ENCODE peak calls at places on chromosomes 12 and 14, in nine cellular contexts. B is kidney epithelial cell, T is IMR-90, Q is bronchial epithelial cell, A is mesothelial cell of epicardium, R is gastrocnemius medialis, D is left lung, G is body of pancreas, V is neural crest cell. J is an unnamed sample.

GRCh38 chr14:53493310-53493709 is 340.2 kb upstream of the DDHD1 start:
- DNase-seq in B (no peak), T (no peak), Q (no peak), A (no peak), R (no peak), D (no peak), G (no peak), V (no peak), J (no peak)

GRCh38 chr12:122356192-122356635 is 66.3 kb downstream of the CLIP1 start:
- DNase-seq in B (no peak), T (peak), Q (peak), A (no peak), R (no peak), D (no peak), G (peak), V (peak), J (peak)

GRCh38 chr14:52599974-52600373 is 47.3 kb downstream of the GPR137C start:
- DNase-seq in B (no peak), T (no peak), Q (no peak), A (no peak), R (no peak), D (no peak), G (no peak), V (no peak), J (no peak)

GRCh38 chr12:128069359-128069997 is 197.5 kb upstream of the TMEM132C start:
- DNase-seq in B (no peak), T (peak), Q (peak), A (no peak), R (no peak), D (no peak), G (peak), V (peak), J (no peak)

GRCh38 chr12:51333536-51333935 is 9.6 kb upstream of the BIN2 start:
- DNase-seq in B (no peak), T (no peak), Q (no peak), A (no peak), R (no peak), D (no peak), G (no peak), V (no peak), J (no peak)

GRCh38 chr12:121980211-121980891 is 41.3 kb upstream of the BCL7A start:
- DNase-seq in B (no peak), T (peak), Q (no peak), A (no peak), R (no peak), D (no peak), G (peak), V (no peak), J (no peak)

GRCh38 chr12:28540324-28540714 is 350.1 kb downstream of the CCDC91 start:
- DNase-seq in B (no peak), T (no peak), Q (no peak), A (no peak), R (no peak), D (no peak), G (no peak), V (no peak), J (no peak)

GRCh38 chr14:23930742-23931141 is 22.8 kb upstream of the DHRS4 start:
- DNase-seq in B (no peak), T (peak), Q (no peak), A (no peak), R (no peak), D (no peak), G (peak), V (no peak), J (no peak)

GRCh38 chr12:67074072-67074471 is 195.1 kb upstream of the CAND1 start:
- DNase-seq in B (no peak), T (no peak), Q (no peak), A (no peak), R (no peak), D (no peak), G (no peak), V (no peak), J (no peak)

GRCh38 chr12:60123443-60124000 is 527.7 kb downstream of the SLC16A7 start:
- DNase-seq in B (no peak), T (peak), Q (no peak), A (no peak), R (no peak), D (no peak), G (no peak), V (no peak), J (no peak)

GRCh38 chr12:14771651-14772137 is 31.6 kb downstream of the WBP11 start:
- DNase-seq in B (no peak), T (no peak), Q (no peak), A (no peak), R (no peak), D (no peak), G (no peak), V (no peak), J (no peak)

GRCh38 chr12:105706321-105706972 is 376.0 kb downstream of the C12orf75 start:
- DNase-seq in B (peak), T (peak), Q (peak), A (no peak), R (peak), D (no peak), G (no peak), V (no peak), J (no peak)

GRCh38 chr14:105075364-105076295 is 10.4 kb upstream of the GPR132 start:
- DNase-seq in B (no peak), T (peak), Q (no peak), A (peak), R (no peak), D (peak), G (peak), V (no peak), J (no peak)

GRCh38 chr12:32901553-32901952 is 5.0 kb upstream of the PKP2 start:
- DNase-seq in B (no peak), T (no peak), Q (peak), A (no peak), R (no peak), D (no peak), G (no peak), V (no peak), J (peak)

GRCh38 chr14:61152851-61153364 is 128.2 kb downstream of the TMEM30B start:
- DNase-seq in B (no peak), T (peak), Q (no peak), A (no peak), R (no peak), D (no peak), G (no peak), V (no peak), J (no peak)

GRCh38 chr12:110340706-110341105 is 59.7 kb downstream of the ATP2A2 start:
- DNase-seq in B (no peak), T (no peak), Q (peak), A (no peak), R (no peak), D (no peak), G (no peak), V (no peak), J (no peak)

GRCh38 chr12:58774731-58775130 is 145.6 kb downstream of the LRIG3 start:
- DNase-seq in B (peak), T (no peak), Q (no peak), A (no peak), R (no peak), D (no peak), G (no peak), V (no peak), J (no peak)

DNA sequence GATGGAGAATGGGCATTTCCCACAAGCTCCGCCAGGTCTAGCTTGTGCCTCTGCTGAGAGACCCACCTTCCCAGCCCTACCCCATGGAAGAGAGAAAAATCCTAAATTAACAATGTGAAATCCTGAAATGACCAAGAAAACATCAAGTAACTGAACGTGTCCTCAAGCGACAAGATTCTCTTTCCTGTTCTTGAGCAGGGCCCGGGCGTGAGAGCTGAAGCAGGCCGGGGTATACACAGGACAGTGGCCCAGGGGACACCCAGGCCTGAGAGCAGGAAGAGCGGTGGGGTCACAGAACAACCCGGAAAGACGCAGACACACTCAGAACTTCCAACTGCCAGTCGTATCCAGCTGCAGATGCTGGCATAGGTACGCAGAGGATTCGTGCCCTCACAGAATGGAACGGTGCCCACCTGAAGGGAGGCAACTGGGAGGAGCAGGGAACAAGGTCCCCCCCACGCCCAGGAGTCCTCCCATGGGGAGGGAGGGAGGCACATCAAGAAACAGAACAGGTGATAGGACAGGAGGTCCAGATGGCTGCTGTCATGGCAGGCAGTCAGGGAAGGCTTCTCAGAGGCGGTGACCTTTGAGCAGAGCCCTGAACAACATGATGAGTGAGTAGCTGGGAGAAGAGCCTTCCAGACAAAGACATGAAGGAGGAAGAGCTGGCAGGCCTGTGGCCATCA is 9.1 kb downstream of the RIMBP2 start:
- DNase-seq in B (no peak), T (no peak), Q (no peak), A (no peak), R (no peak), D (no peak), G (no peak), V (no peak), J (no peak)
- TF ChIP-seq CTCF in B (no peak), T (no peak), Q (no peak), A (no peak), R (no peak), D (no peak), G (no peak), V (no peak), J (no peak)

DNA sequence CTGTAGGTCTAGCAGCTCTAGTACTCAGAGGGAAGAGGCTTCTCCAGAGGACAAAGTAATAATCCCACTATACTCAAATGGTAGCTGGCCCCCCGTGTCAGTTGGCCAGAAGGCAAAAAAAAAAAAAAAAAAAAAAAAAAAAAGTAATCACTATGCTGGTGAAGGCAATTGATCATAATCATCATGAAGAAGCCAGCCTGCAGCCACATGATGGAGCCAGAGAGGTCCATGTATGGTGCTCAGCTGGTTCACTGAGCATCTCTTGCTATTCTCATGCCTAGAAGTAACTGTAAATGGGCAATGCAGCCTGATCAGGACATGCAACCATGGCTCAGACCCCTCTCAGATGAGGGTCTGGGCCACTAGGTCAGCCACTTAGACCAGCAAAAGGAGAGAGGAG is 378.8 kb downstream of the MED13L start:
- DNase-seq in B (no peak), T (no peak), Q (no peak), A (no peak), R (no peak), D (no peak), G (no peak), V (no peak), J (no peak)
- TF ChIP-seq CTCF in B (no peak), T (no peak), Q (no peak), A (no peak), R (no peak), D (no peak), G (no peak), V (no peak), J (no peak)

DNA sequence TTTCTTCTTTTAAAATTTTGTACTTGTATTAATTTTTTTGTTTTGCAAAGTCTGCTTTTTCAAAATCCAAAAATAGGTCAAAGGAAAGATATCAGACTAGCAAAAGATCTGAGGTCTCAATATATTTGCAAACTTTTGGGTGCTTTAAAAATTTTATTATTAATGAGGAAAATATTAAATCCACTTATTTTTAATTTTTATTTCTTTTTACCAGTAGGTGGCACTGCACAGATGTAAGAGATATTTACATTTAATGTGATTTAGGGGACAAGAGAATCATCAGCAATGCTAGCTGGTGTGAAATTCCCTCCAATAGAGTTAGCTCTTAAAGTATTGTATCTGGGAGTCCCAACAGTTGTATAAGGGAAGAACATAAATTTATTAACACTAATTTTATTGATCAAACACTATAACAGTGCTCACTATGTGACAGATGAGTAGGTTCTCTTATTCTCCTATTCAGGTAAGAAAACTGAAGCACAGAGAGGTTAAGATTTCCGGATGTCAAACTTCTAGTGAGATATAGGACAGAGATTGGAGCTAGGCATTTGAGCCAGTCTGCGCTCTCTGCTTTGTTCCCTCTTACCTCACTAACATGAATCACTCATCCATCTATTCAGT is 30.5 kb downstream of the ALX1 start:
- DNase-seq in B (no peak), T (peak), Q (peak), A (no peak), R (no peak), D (no peak), G (no peak), V (no peak), J (no peak)
- TF ChIP-seq CTCF in B (peak), T (peak), Q (no peak), A (peak), R (peak), D (peak), G (no peak), V (peak), J (no peak)

GRCh38 chr12:94353130-94353529 is 106.5 kb downstream of the CEP83 start:
- DNase-seq in B (no peak), T (no peak), Q (no peak), A (no peak), R (no peak), D (no peak), G (no peak), V (no peak), J (no peak)
- TF ChIP-seq CTCF in B (no peak), T (no peak), Q (no peak), A (no peak), R (no peak), D (no peak), G (no peak), V (no peak), J (no peak)

GRCh38 chr12:48084066-48084465 is 21.8 kb downstream of the SENP1 start:
- DNase-seq in B (no peak), T (peak), Q (peak), A (no peak), R (no peak), D (no peak), G (no peak), V (no peak), J (no peak)
- TF ChIP-seq CTCF in B (no peak), T (peak), Q (peak), A (no peak), R (peak), D (no peak), G (no peak), V (peak), J (peak)

GRCh38 chr12:47905313-47905730 is 528 bp upstream of the VDR start:
- DNase-seq in B (peak), T (no peak), Q (no peak), A (no peak), R (no peak), D (peak), G (peak), V (no peak), J (peak)
- TF ChIP-seq CTCF in B (peak), T (peak), Q (peak), A (no peak), R (peak), D (peak), G (peak), V (peak), J (peak)

DNA sequence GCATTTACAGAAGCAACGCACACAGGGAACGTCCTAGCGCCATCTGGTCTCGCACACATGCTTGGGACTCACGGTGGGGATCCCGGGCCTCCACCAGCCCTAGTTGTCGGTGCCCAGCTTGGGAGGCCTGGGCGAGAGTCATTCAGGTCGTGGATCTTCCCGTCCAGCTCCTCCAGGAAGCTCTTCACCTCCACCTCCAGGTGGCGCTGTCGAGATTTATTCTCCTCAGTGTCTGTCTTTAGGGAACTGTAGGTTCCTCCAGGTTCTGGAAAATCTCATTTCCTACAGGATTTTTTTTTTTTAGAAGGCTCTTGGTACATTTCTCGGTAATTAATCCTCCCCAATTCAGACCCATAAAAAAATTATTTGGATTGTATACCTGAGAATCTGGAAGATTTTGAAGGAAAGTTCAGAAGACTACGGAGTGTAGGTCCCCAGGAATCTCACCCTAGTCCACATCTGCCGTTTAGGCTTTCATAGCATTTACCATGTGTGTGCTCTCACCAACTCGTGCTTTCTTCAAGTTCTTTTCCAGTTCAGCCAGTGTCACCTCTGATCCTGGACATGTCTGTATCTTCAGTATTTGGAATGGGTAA is 910.0 kb downstream of the TMEM121 start:
- DNase-seq in B (no peak), T (no peak), Q (no peak), A (no peak), R (no peak), D (peak), G (peak), V (no peak), J (peak)
- TF ChIP-seq CTCF in B (peak), T (no peak), Q (no peak), A (peak), R (no peak), D (peak), G (no peak), V (no peak), J (peak)

GRCh38 chr14:92455231-92455630 is 58.4 kb upstream of the RIN3 start:
- DNase-seq in B (no peak), T (no peak), Q (no peak), A (no peak), R (no peak), D (no peak), G (no peak), V (no peak), J (no peak)

GRCh38 chr14:92456215-92457017 is 57.2 kb upstream of the RIN3 start:
- DNase-seq in B (no peak), T (peak), Q (peak), A (no peak), R (no peak), D (peak), G (peak), V (peak), J (no peak)

GRCh38 chr14:92458959-92459478 is 54.6 kb upstream of the RIN3 start:
- DNase-seq in B (no peak), T (no peak), Q (no peak), A (no peak), R (no peak), D (no peak), G (no peak), V (no peak), J (no peak)

GRCh38 chr14:92458136-92458958 is 55.2 kb upstream of the RIN3 start:
- DNase-seq in B (no peak), T (no peak), Q (no peak), A (no peak), R (no peak), D (no peak), G (no peak), V (no peak), J (no peak)

DNA sequence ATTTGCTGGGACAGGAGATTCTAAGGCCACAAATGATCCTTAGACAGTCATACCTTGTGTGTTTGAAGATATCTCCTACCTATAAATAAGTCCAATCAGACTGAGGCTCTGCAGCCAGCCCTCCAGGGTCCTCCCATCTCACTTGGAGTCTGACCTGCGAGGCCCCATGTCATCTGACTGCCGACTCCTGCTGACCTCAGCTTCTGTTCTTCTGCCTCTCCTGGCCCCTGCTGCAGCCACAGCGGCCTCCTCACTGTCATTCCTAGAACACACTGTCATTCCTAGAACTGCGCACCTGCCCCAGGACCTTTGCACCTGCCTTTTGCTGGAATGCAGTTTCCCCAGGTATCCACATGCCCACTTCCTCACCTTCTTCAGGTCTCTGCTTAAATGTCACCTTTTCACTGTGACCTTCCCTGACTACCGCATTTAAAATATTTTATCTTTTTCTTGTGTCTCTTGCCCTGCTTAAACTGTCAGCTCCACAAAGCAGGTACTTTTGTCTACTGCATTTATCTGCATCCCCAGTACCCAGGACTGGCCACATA is 56.5 kb upstream of the RIN3 start:
- DNase-seq in B (no peak), T (no peak), Q (no peak), A (no peak), R (no peak), D (no peak), G (no peak), V (no peak), J (no peak)
- TF ChIP-seq CTCF in B (no peak), T (no peak), Q (no peak), A (no peak), R (peak), D (no peak), G (no peak), V (no peak), J (no peak)

J was measured in Caco-2.